ENCODE peak calls at places on chromosomes 7 and 10, in nine cellular contexts. One of them, this sample, is unnamed.

GRCh38 chr7:73828107-73828803 is 2.5 kb upstream of the CLDN4 start:
- DNase-seq in hepatocyte: peak
- DNase-seq in GM20000: no peak
- DNase-seq in testis: no peak
- DNase-seq in Calu3: no peak
- DNase-seq in astrocyte of the spinal cord: no peak
- DNase-seq in nephron progenitor cell: no peak
- DNase-seq in WTC11: no peak
- DNase-seq in A673: peak
- DNase-seq in this sample: no peak

GRCh38 chr7:53111061-53111460 is 75.6 kb downstream of the POM121L12 start:
- DNase-seq in GM20000: no peak
- DNase-seq in testis: no peak
- DNase-seq in WTC11: no peak
- DNase-seq in astrocyte of the spinal cord: peak
- DNase-seq in Calu3: no peak
- DNase-seq in hepatocyte: no peak
- DNase-seq in nephron progenitor cell: no peak
- DNase-seq in A673: no peak
- DNase-seq in this sample: no peak

GRCh38 chr10:114245128-114245791 is 6.2 kb downstream of the VWA2 start:
- DNase-seq in testis: no peak
- DNase-seq in astrocyte of the spinal cord: no peak
- DNase-seq in nephron progenitor cell: no peak
- DNase-seq in A673: no peak
- DNase-seq in hepatocyte: peak
- DNase-seq in WTC11: no peak
- DNase-seq in Calu3: peak
- DNase-seq in GM20000: no peak
- DNase-seq in this sample: no peak

GRCh38 chr10:106555599-106555998 is 608.9 kb downstream of the SORCS1 start:
- DNase-seq in astrocyte of the spinal cord: no peak
- DNase-seq in Calu3: no peak
- DNase-seq in hepatocyte: no peak
- DNase-seq in GM20000: no peak
- DNase-seq in A673: peak
- DNase-seq in WTC11: peak
- DNase-seq in nephron progenitor cell: no peak
- DNase-seq in testis: no peak
- DNase-seq in this sample: no peak

GRCh38 chr10:77158666-77159065 is 478.9 kb downstream of the KCNMA1 start:
- DNase-seq in GM20000: no peak
- DNase-seq in astrocyte of the spinal cord: no peak
- DNase-seq in testis: no peak
- DNase-seq in Calu3: no peak
- DNase-seq in A673: no peak
- DNase-seq in WTC11: no peak
- DNase-seq in hepatocyte: no peak
- DNase-seq in nephron progenitor cell: no peak
- DNase-seq in this sample: no peak

GRCh38 chr10:121668336-121669009 is 70.2 kb upstream of the FGFR2 start:
- DNase-seq in GM20000: no peak
- DNase-seq in A673: peak
- DNase-seq in testis: peak
- DNase-seq in nephron progenitor cell: peak
- DNase-seq in hepatocyte: peak
- DNase-seq in Calu3: no peak
- DNase-seq in astrocyte of the spinal cord: peak
- DNase-seq in WTC11: peak
- DNase-seq in this sample: peak

GRCh38 chr7:135602304-135602703 is 44.6 kb downstream of the NUP205 start:
- DNase-seq in astrocyte of the spinal cord: no peak
- DNase-seq in testis: no peak
- DNase-seq in WTC11: no peak
- DNase-seq in Calu3: no peak
- DNase-seq in nephron progenitor cell: no peak
- DNase-seq in A673: no peak
- DNase-seq in GM20000: no peak
- DNase-seq in hepatocyte: no peak
- DNase-seq in this sample: no peak

GRCh38 chr7:114086906-114087651 is 168.3 kb upstream of the PPP1R3A start:
- DNase-seq in hepatocyte: peak
- DNase-seq in nephron progenitor cell: peak
- DNase-seq in astrocyte of the spinal cord: peak
- DNase-seq in GM20000: peak
- DNase-seq in Calu3: peak
- DNase-seq in WTC11: peak
- DNase-seq in A673: peak
- DNase-seq in testis: no peak
- DNase-seq in this sample: peak

GRCh38 chr7:47956220-47956619 is 8.0 kb upstream of the PKD1L1 start:
- DNase-seq in A673: no peak
- DNase-seq in testis: no peak
- DNase-seq in WTC11: no peak
- DNase-seq in hepatocyte: no peak
- DNase-seq in astrocyte of the spinal cord: no peak
- DNase-seq in nephron progenitor cell: no peak
- DNase-seq in Calu3: no peak
- DNase-seq in GM20000: no peak
- DNase-seq in this sample: no peak

GRCh38 chr7:135238112-135238744 is 4.6 kb downstream of the STRA8 start:
- DNase-seq in astrocyte of the spinal cord: no peak
- DNase-seq in GM20000: no peak
- DNase-seq in WTC11: peak
- DNase-seq in hepatocyte: no peak
- DNase-seq in A673: peak
- DNase-seq in nephron progenitor cell: no peak
- DNase-seq in testis: peak
- DNase-seq in Calu3: peak
- DNase-seq in this sample: no peak

GRCh38 chr10:86971146-86971991 is 3.1 kb downstream of the ADIRF start:
- DNase-seq in testis: peak
- DNase-seq in WTC11: peak
- DNase-seq in GM20000: peak
- DNase-seq in nephron progenitor cell: peak
- DNase-seq in hepatocyte: peak
- DNase-seq in A673: peak
- DNase-seq in astrocyte of the spinal cord: peak
- DNase-seq in Calu3: peak
- DNase-seq in this sample: peak

GRCh38 chr7:158409120-158409519 is 178.5 kb downstream of the PTPRN2 start:
- DNase-seq in testis: no peak
- DNase-seq in nephron progenitor cell: no peak
- DNase-seq in A673: no peak
- DNase-seq in astrocyte of the spinal cord: no peak
- DNase-seq in hepatocyte: no peak
- DNase-seq in WTC11: no peak
- DNase-seq in GM20000: no peak
- DNase-seq in Calu3: no peak
- DNase-seq in this sample: no peak

GRCh38 chr7:158406364-158406763 is 181.3 kb downstream of the PTPRN2 start:
- DNase-seq in nephron progenitor cell: no peak
- DNase-seq in testis: no peak
- DNase-seq in GM20000: no peak
- DNase-seq in hepatocyte: peak
- DNase-seq in WTC11: no peak
- DNase-seq in A673: no peak
- DNase-seq in astrocyte of the spinal cord: no peak
- DNase-seq in Calu3: no peak
- DNase-seq in this sample: no peak

GRCh38 chr7:158409816-158410330 is 177.8 kb downstream of the PTPRN2 start:
- DNase-seq in hepatocyte: no peak
- DNase-seq in WTC11: no peak
- DNase-seq in nephron progenitor cell: no peak
- DNase-seq in A673: no peak
- DNase-seq in GM20000: no peak
- DNase-seq in testis: no peak
- DNase-seq in Calu3: no peak
- DNase-seq in astrocyte of the spinal cord: no peak
- DNase-seq in this sample: no peak

GRCh38 chr7:158406817-158407216 is 180.8 kb downstream of the PTPRN2 start:
- DNase-seq in hepatocyte: peak
- DNase-seq in GM20000: no peak
- DNase-seq in astrocyte of the spinal cord: no peak
- DNase-seq in testis: no peak
- DNase-seq in A673: no peak
- DNase-seq in nephron progenitor cell: no peak
- DNase-seq in Calu3: no peak
- DNase-seq in WTC11: no peak
- DNase-seq in this sample: no peak

GRCh38 chr7:158407581-158408331 is 179.9 kb downstream of the PTPRN2 start:
- DNase-seq in testis: no peak
- DNase-seq in hepatocyte: peak
- DNase-seq in WTC11: no peak
- DNase-seq in GM20000: no peak
- DNase-seq in Calu3: no peak
- DNase-seq in A673: peak
- DNase-seq in nephron progenitor cell: no peak
- DNase-seq in astrocyte of the spinal cord: peak
- DNase-seq in this sample: no peak
- TF ChIP-seq CTCF in testis: peak
- TF ChIP-seq CTCF in hepatocyte: peak
- TF ChIP-seq CTCF in WTC11: no peak
- TF ChIP-seq CTCF in GM20000: no peak
- TF ChIP-seq CTCF in Calu3: peak
- TF ChIP-seq CTCF in A673: peak
- TF ChIP-seq CTCF in nephron progenitor cell: peak
- TF ChIP-seq CTCF in astrocyte of the spinal cord: peak
- TF ChIP-seq CTCF in this sample: no peak

GRCh38 chr7:128311-129080 is 63.9 kb upstream of the FAM20C start:
- DNase-seq in testis: no peak
- DNase-seq in Calu3: no peak
- DNase-seq in A673: no peak
- DNase-seq in GM20000: no peak
- DNase-seq in astrocyte of the spinal cord: no peak
- DNase-seq in hepatocyte: no peak
- DNase-seq in WTC11: no peak
- DNase-seq in nephron progenitor cell: no peak
- DNase-seq in this sample: no peak

GRCh38 chr7:132095-132482 is 60.3 kb upstream of the FAM20C start:
- DNase-seq in testis: no peak
- DNase-seq in GM20000: no peak
- DNase-seq in Calu3: no peak
- DNase-seq in WTC11: no peak
- DNase-seq in hepatocyte: peak
- DNase-seq in astrocyte of the spinal cord: no peak
- DNase-seq in nephron progenitor cell: no peak
- DNase-seq in A673: no peak
- DNase-seq in this sample: no peak

GRCh38 chr7:129363-130221 is 62.8 kb upstream of the FAM20C start:
- DNase-seq in hepatocyte: peak
- DNase-seq in GM20000: no peak
- DNase-seq in A673: no peak
- DNase-seq in WTC11: no peak
- DNase-seq in astrocyte of the spinal cord: no peak
- DNase-seq in nephron progenitor cell: no peak
- DNase-seq in testis: peak
- DNase-seq in Calu3: no peak
- DNase-seq in this sample: no peak

GRCh38 chr7:131111-132094 is 61.0 kb upstream of the FAM20C start:
- DNase-seq in hepatocyte: peak
- DNase-seq in testis: peak
- DNase-seq in astrocyte of the spinal cord: no peak
- DNase-seq in GM20000: no peak
- DNase-seq in WTC11: no peak
- DNase-seq in A673: no peak
- DNase-seq in Calu3: no peak
- DNase-seq in nephron progenitor cell: no peak
- DNase-seq in this sample: no peak

DNA sequence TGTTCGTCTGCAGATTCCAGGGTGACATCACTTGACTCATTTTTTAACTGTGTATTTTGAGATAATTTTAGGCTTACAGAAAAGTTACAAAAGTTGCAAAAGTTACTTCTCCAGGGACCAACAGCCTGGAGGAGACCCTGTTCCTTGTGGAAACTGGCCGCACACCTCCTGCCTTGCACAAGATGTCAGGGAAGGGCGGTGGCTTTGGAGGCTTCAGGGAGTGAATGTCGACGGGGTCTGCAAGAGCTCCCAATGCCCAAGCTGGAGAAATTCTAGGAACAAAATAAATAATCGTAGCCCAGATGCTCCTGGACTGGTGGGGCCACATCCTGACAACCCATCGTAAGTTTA is 62.2 kb upstream of the FAM20C start:
- DNase-seq in testis: no peak
- DNase-seq in Calu3: no peak
- DNase-seq in nephron progenitor cell: no peak
- DNase-seq in hepatocyte: no peak
- DNase-seq in WTC11: no peak
- DNase-seq in GM20000: no peak
- DNase-seq in A673: no peak
- DNase-seq in astrocyte of the spinal cord: no peak
- DNase-seq in this sample: no peak
- TF ChIP-seq CTCF in testis: no peak
- TF ChIP-seq CTCF in Calu3: no peak
- TF ChIP-seq CTCF in nephron progenitor cell: no peak
- TF ChIP-seq CTCF in hepatocyte: no peak
- TF ChIP-seq CTCF in WTC11: no peak
- TF ChIP-seq CTCF in GM20000: no peak
- TF ChIP-seq CTCF in A673: no peak
- TF ChIP-seq CTCF in astrocyte of the spinal cord: no peak
- TF ChIP-seq CTCF in this sample: no peak

GRCh38 chr7:101302641-101303101 is 18.9 kb downstream of the IFT22 start:
- DNase-seq in A673: no peak
- DNase-seq in Calu3: no peak
- DNase-seq in nephron progenitor cell: no peak
- DNase-seq in testis: no peak
- DNase-seq in GM20000: no peak
- DNase-seq in WTC11: peak
- DNase-seq in hepatocyte: peak
- DNase-seq in astrocyte of the spinal cord: no peak
- DNase-seq in this sample: no peak

GRCh38 chr7:101303102-101303701 is 18.4 kb downstream of the IFT22 start:
- DNase-seq in hepatocyte: peak
- DNase-seq in nephron progenitor cell: no peak
- DNase-seq in testis: no peak
- DNase-seq in Calu3: no peak
- DNase-seq in GM20000: no peak
- DNase-seq in WTC11: peak
- DNase-seq in astrocyte of the spinal cord: no peak
- DNase-seq in A673: no peak
- DNase-seq in this sample: no peak

GRCh38 chr7:101306307-101306706 is 15.3 kb downstream of the IFT22 start:
- DNase-seq in nephron progenitor cell: no peak
- DNase-seq in GM20000: no peak
- DNase-seq in astrocyte of the spinal cord: no peak
- DNase-seq in testis: no peak
- DNase-seq in WTC11: no peak
- DNase-seq in hepatocyte: no peak
- DNase-seq in A673: no peak
- DNase-seq in Calu3: no peak
- DNase-seq in this sample: no peak

GRCh38 chr7:101308245-101309085 is 13.1 kb downstream of the IFT22 start:
- DNase-seq in astrocyte of the spinal cord: peak
- DNase-seq in hepatocyte: peak
- DNase-seq in nephron progenitor cell: peak
- DNase-seq in GM20000: peak
- DNase-seq in Calu3: peak
- DNase-seq in WTC11: peak
- DNase-seq in A673: peak
- DNase-seq in testis: peak
- DNase-seq in this sample: peak
- TF ChIP-seq CTCF in astrocyte of the spinal cord: no peak
- TF ChIP-seq CTCF in hepatocyte: no peak
- TF ChIP-seq CTCF in nephron progenitor cell: no peak
- TF ChIP-seq CTCF in GM20000: no peak
- TF ChIP-seq CTCF in Calu3: no peak
- TF ChIP-seq CTCF in WTC11: no peak
- TF ChIP-seq CTCF in A673: no peak
- TF ChIP-seq CTCF in testis: no peak
- TF ChIP-seq CTCF in this sample: no peak

GRCh38 chr7:13496971-13497370 is 492.5 kb downstream of the ETV1 start:
- DNase-seq in nephron progenitor cell: no peak
- DNase-seq in Calu3: no peak
- DNase-seq in astrocyte of the spinal cord: no peak
- DNase-seq in hepatocyte: no peak
- DNase-seq in WTC11: no peak
- DNase-seq in testis: no peak
- DNase-seq in A673: no peak
- DNase-seq in GM20000: no peak
- DNase-seq in this sample: no peak
- TF ChIP-seq CTCF in nephron progenitor cell: no peak
- TF ChIP-seq CTCF in Calu3: no peak
- TF ChIP-seq CTCF in astrocyte of the spinal cord: no peak
- TF ChIP-seq CTCF in hepatocyte: no peak
- TF ChIP-seq CTCF in WTC11: no peak
- TF ChIP-seq CTCF in testis: no peak
- TF ChIP-seq CTCF in A673: no peak
- TF ChIP-seq CTCF in GM20000: no peak
- TF ChIP-seq CTCF in this sample: no peak